ENCODE peak calls at places on chromosomes 1 and 21, in eight cellular contexts. O is dorsolateral prefrontal cortex, G is glutamatergic neuron, F is kidney, I is fibroblast of lung, R is choroid plexus epithelial cell, X is fibroblast of the aortic adventitia, V is tibial nerve. Q is an unnamed sample.

GRCh38 chr1:41381691-41382530 is 20.7 kb downstream of the FOXO6 start:
- DNase-seq in O (no peak), G (peak), F (peak), I (peak), R (no peak), X (no peak), V (peak), Q (peak)

GRCh38 chr1:115426271-115426771 is 88.3 kb upstream of the NGF start:
- DNase-seq in O (no peak), G (no peak), F (peak), I (peak), R (peak), X (peak), V (peak), Q (peak)

GRCh38 chr1:116161390-116161789 is 50.2 kb downstream of the MAB21L3 start:
- DNase-seq in O (no peak), G (no peak), F (no peak), I (no peak), R (no peak), X (no peak), V (no peak), Q (no peak)

GRCh38 chr1:61370177-61370907 is 288.0 kb downstream of the NFIA start:
- DNase-seq in O (no peak), G (no peak), F (no peak), I (no peak), R (no peak), X (no peak), V (no peak), Q (no peak)

GRCh38 chr1:242877229-242877628 is 352.7 kb upstream of the PLD5 start:
- DNase-seq in O (no peak), G (no peak), F (no peak), I (no peak), R (no peak), X (no peak), V (no peak), Q (peak)

GRCh38 chr1:208601569-208601968 is 357.4 kb upstream of the PLXNA2 start:
- DNase-seq in O (no peak), G (no peak), F (no peak), I (peak), R (peak), X (peak), V (no peak), Q (no peak)

GRCh38 chr1:84298336-84298687 is 3.2 kb upstream of the SAMD13 start:
- DNase-seq in O (peak), G (peak), F (peak), I (peak), R (peak), X (peak), V (peak), Q (peak)

GRCh38 chr21:23160914-23161313 is 2162.7 kb downstream of the NCAM2 start:
- DNase-seq in O (no peak), G (no peak), F (no peak), I (no peak), R (peak), X (no peak), V (no peak), Q (no peak)

GRCh38 chr1:225655509-225656258 is 2.8 kb upstream of the ENAH start:
- DNase-seq in O (peak), G (no peak), F (no peak), I (peak), R (peak), X (peak), V (peak), Q (no peak)

GRCh38 chr1:51636765-51637522 is 20.1 kb downstream of the OSBPL9 start:
- DNase-seq in O (no peak), G (no peak), F (no peak), I (peak), R (peak), X (peak), V (peak), Q (no peak)

GRCh38 chr1:40395211-40396175 is 22.0 kb downstream of the SMAP2 start:
- DNase-seq in O (no peak), G (no peak), F (no peak), I (no peak), R (no peak), X (no peak), V (no peak), Q (no peak)

GRCh38 chr1:81706650-81707435 is 93.9 kb upstream of the ADGRL2 start:
- DNase-seq in O (no peak), G (no peak), F (no peak), I (peak), R (peak), X (peak), V (no peak), Q (no peak)

GRCh38 chr21:42616366-42617340 is 36.8 kb upstream of the PDE9A start:
- DNase-seq in O (no peak), G (no peak), F (peak), I (no peak), R (no peak), X (no peak), V (no peak), Q (no peak)

GRCh38 chr1:22531251-22531650 is 32.0 kb upstream of the EPHA8 start:
- DNase-seq in O (no peak), G (no peak), F (no peak), I (no peak), R (no peak), X (no peak), V (no peak), Q (no peak)

GRCh38 chr1:202671388-202671787 is 38.9 kb downstream of the SYT2 start:
- DNase-seq in O (no peak), G (no peak), F (no peak), I (no peak), R (peak), X (peak), V (no peak), Q (no peak)

GRCh38 chr21:43812139-43812821 is 22.9 kb downstream of the RRP1 start:
- DNase-seq in O (no peak), G (no peak), F (peak), I (no peak), R (no peak), X (peak), V (no peak), Q (no peak)

GRCh38 chr1:162069334-162070093 is at the start of gene NOS1AP:
- DNase-seq in O (peak), G (peak), F (peak), I (peak), R (peak), X (no peak), V (peak), Q (peak)

GRCh38 chr1:202959276-202959620 is 1.1 kb upstream of the ADIPOR1 start:
- DNase-seq in O (no peak), G (no peak), F (no peak), I (peak), R (peak), X (no peak), V (no peak), Q (no peak)

GRCh38 chr1:234755449-234755863 is 145.5 kb upstream of the IRF2BP2 start:
- DNase-seq in O (no peak), G (no peak), F (peak), I (peak), R (peak), X (peak), V (peak), Q (peak)

DNA sequence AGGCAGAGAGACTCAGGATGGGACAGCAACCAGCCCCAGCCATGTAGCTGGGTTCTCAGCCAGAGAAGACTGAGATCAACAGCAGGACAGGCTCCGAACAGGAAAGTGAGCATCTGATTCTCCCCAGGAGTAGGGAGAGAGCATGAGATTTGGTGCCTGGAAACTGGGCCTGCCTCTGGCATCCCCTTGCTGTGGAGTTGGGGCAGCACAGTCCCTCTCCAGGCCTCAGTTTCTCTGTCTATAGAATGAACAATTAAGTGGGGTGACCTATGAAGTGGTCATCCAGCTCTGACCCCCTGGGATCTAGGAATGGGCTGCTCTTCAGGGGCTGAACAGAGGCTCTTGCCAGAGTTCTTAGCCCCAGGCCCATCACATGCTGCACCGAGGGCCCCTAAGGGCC is 55.6 kb downstream of the KLHDC7A start:
- DNase-seq in O (no peak), G (no peak), F (no peak), I (no peak), R (no peak), X (no peak), V (no peak), Q (no peak)
- TF ChIP-seq CTCF in O (no peak), G (no peak), F (no peak), I (no peak), R (no peak), X (no peak), V (no peak), Q (no peak)

GRCh38 chr1:29644812-29645211 is 408.5 kb downstream of the PTPRU start:
- DNase-seq in O (no peak), G (no peak), F (no peak), I (no peak), R (no peak), X (no peak), V (no peak), Q (no peak)
- TF ChIP-seq CTCF in O (no peak), G (no peak), F (no peak), I (no peak), R (no peak), X (no peak), V (no peak), Q (no peak)

DNA sequence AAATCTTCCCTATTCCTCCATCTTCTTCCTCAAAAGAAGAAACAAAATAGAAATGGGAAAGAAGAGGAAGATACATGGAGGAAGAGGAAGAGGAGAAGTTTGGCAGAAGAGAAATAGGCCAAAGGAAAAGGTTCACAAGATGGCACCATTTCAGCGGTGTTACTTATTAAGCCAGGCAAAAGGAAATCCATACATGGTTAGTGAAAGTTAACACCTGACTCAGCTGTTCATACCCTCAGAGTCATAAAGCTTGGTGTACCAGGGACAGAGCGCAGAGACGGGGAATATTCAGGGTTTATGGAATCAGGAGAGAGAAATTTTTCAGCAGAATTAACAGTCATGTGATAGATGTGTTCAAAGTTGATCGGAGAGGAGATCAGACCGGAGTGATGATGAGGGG is 70.6 kb downstream of the COQ8A start:
- DNase-seq in O (no peak), G (no peak), F (no peak), I (no peak), R (no peak), X (no peak), V (no peak), Q (no peak)
- TF ChIP-seq CTCF in O (no peak), G (no peak), F (no peak), I (no peak), R (no peak), X (no peak), V (no peak), Q (no peak)

GRCh38 chr1:110476028-110476765 is 25.2 kb downstream of the PROK1 start:
- DNase-seq in O (no peak), G (no peak), F (peak), I (no peak), R (no peak), X (no peak), V (no peak), Q (no peak)

GRCh38 chr1:110478241-110478640 is 27.3 kb downstream of the PROK1 start:
- DNase-seq in O (no peak), G (no peak), F (no peak), I (no peak), R (no peak), X (no peak), V (no peak), Q (no peak)

GRCh38 chr1:110477041-110477440 is 26.1 kb downstream of the PROK1 start:
- DNase-seq in O (no peak), G (no peak), F (peak), I (peak), R (peak), X (peak), V (no peak), Q (no peak)

GRCh38 chr1:110478886-110479285 is 27.9 kb downstream of the PROK1 start:
- DNase-seq in O (no peak), G (no peak), F (peak), I (no peak), R (no peak), X (no peak), V (no peak), Q (no peak)

GRCh38 chr1:110477445-110477957 is 26.6 kb downstream of the PROK1 start:
- DNase-seq in O (no peak), G (no peak), F (no peak), I (no peak), R (no peak), X (no peak), V (no peak), Q (no peak)
- TF ChIP-seq CTCF in O (no peak), G (peak), F (no peak), I (peak), R (peak), X (peak), V (no peak), Q (peak)

GRCh38 chr1:58432813-58433668 is 113.5 kb downstream of the OMA1 start:
- DNase-seq in O (no peak), G (peak), F (peak), I (peak), R (peak), X (peak), V (no peak), Q (no peak)
- TF ChIP-seq CTCF in O (no peak), G (no peak), F (no peak), I (no peak), R (peak), X (no peak), V (no peak), Q (no peak)

GRCh38 chr1:150973826-150974579 is 632 bp downstream of the CERS2 start:
- DNase-seq in O (peak), G (peak), F (peak), I (peak), R (peak), X (no peak), V (no peak), Q (peak)
- TF ChIP-seq CTCF in O (no peak), G (no peak), F (peak), I (no peak), R (no peak), X (no peak), V (no peak), Q (no peak)

DNA sequence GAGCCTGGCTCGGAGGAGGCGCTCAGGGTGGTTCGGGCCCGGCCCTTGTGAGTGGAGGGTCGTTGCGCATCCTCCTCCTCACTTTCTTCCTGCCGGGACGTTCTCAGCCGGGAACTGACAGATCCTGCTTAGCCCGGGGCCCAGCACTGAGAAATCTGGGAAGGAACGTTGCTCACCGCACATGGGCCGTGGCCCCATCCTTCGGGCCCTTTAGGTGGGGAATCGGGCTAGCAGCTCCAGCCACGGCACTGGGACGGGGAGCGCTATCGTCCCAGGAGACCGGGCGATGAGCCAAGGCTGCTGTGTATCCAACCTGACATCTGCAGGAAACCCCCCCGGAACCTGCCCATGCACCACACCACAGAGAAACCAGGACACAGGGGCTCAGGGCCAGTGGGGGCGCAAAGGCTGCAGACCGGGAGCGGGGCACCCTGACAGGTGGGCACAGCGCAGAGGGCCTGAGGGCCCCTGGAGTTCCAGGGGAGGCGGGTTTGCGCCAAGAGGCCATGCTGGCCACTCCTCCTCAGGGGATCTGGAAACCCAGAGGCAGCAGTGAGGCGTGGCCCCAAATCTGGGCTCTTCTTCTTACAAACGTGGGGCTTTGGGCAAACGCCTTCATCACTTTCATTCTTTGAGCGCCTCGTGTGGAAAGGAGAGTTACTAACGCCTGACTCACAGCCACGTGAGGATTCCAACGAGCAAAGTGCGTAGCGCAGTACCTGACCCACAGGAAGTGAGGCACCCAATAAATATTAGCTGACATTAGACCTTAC is at the start of gene SH2D5:
- DNase-seq in O (peak), G (no peak), F (peak), I (peak), R (peak), X (peak), V (peak), Q (no peak)
- TF ChIP-seq CTCF in O (no peak), G (peak), F (peak), I (peak), R (peak), X (peak), V (peak), Q (peak)

Q was measured in heart right ventricle.